ENCODE peak calls at places on chromosome 2, in seven cellular contexts. M is endothelial cell; B is stimulated activated CD8-positive, alpha-beta memory T cell treated with anti-CD3 and anti-CD28 coated beads, Interleukin-4, amount 100 ng/mL, for 24 hours; G is naive thymus-derived CD4-positive, alpha-beta T cell; L is NCI-H526 treated with DMSO at 0.1 percent for 48 hours; O is IMR-90; T is effector CD4-positive, alpha-beta T cell. D is an unnamed sample.

GRCh38 chr2:240478346-240479110 is 43.1 kb downstream of the GPC1 start:
- DNase-seq in T (no peak), L (no peak), O (no peak), B (no peak), M (no peak), G (no peak), D (peak)

GRCh38 chr2:241992753-241993152 is 123.2 kb downstream of the RTP5 start:
- DNase-seq in B (no peak), G (no peak), T (no peak), M (no peak), L (no peak), O (no peak), D (no peak)

GRCh38 chr2:225086439-225086838 is 44.2 kb upstream of the DOCK10 start:
- DNase-seq in T (no peak), L (no peak), M (no peak), O (no peak), G (no peak), B (no peak), D (no peak)

GRCh38 chr2:65281626-65282351 is 54.2 kb downstream of the ACTR2 start:
- DNase-seq in L (peak), B (no peak), M (no peak), O (peak), T (no peak), G (no peak), D (no peak)

GRCh38 chr2:127083819-127084503 is 23.0 kb downstream of the BIN1 start:
- DNase-seq in T (no peak), O (peak), L (no peak), B (no peak), M (no peak), G (no peak), D (no peak)

GRCh38 chr2:238868616-238869292 is 20.9 kb downstream of the TWIST2 start:
- DNase-seq in O (peak), B (no peak), M (no peak), G (no peak), L (no peak), T (no peak), D (no peak)

GRCh38 chr2:1907283-1907682 is 163.0 kb upstream of the PXDN start:
- DNase-seq in O (no peak), T (no peak), G (no peak), B (no peak), M (no peak), L (no peak), D (no peak)

GRCh38 chr2:78985558-78985957 is 39.9 kb upstream of the REG3G start:
- DNase-seq in L (no peak), O (no peak), G (no peak), B (no peak), T (no peak), M (no peak), D (no peak)

GRCh38 chr2:66251520-66251919 is 183.4 kb upstream of the MEIS1 start:
- DNase-seq in T (no peak), M (no peak), G (no peak), O (no peak), B (no peak), L (no peak), D (no peak)

GRCh38 chr2:30346475-30347169 is 100.4 kb upstream of the LCLAT1 start:
- DNase-seq in L (no peak), G (no peak), O (no peak), M (no peak), B (no peak), T (no peak), D (peak)

GRCh38 chr2:151523825-151524224 is 114.1 kb downstream of the RIF1 start:
- DNase-seq in O (peak), G (no peak), T (no peak), M (no peak), B (no peak), L (no peak), D (no peak)

GRCh38 chr2:129744141-129744540 is 235.3 kb upstream of the RAB6C start:
- DNase-seq in M (no peak), T (no peak), B (no peak), O (no peak), G (no peak), L (no peak), D (no peak)

GRCh38 chr2:36539631-36540030 is 58.3 kb downstream of the FEZ2 start:
- DNase-seq in M (no peak), B (no peak), L (no peak), O (peak), T (no peak), G (no peak), D (no peak)

GRCh38 chr2:116499389-116499788 is 1315.1 kb upstream of the DDX18 start:
- DNase-seq in O (no peak), B (no peak), M (no peak), G (no peak), T (no peak), L (no peak), D (no peak)

GRCh38 chr2:119387381-119388129 is 20.8 kb downstream of the DBI start:
- DNase-seq in O (peak), T (no peak), L (no peak), G (no peak), M (no peak), B (no peak), D (no peak)

GRCh38 chr2:68387408-68388350 is 22.6 kb downstream of the PLEK start:
- DNase-seq in G (no peak), L (no peak), M (no peak), O (no peak), B (no peak), T (no peak), D (no peak)

GRCh38 chr2:212177724-212178123 is 360.9 kb downstream of the ERBB4 start:
- DNase-seq in M (no peak), O (peak), T (no peak), G (no peak), L (no peak), B (no peak), D (no peak)